ENCODE peak calls at places on chromosomes 5 and 9, in eight cellular contexts. N, O, P, I, D, B, K and M are unnamed samples.

GRCh38 chr9:129836342-129837007 is 1.2 kb downstream of the USP20 start:
- DNase-seq in K (no peak), D (no peak), P (no peak), N (peak; percentile 34), I (no peak), B (no peak), O (no peak), M (no peak)

GRCh38 chr9:68470634-68471033 is 70.0 kb downstream of the TMEM252 start:
- DNase-seq in O (no peak), P (no peak), N (no peak), D (no peak), B (no peak), I (no peak), K (no peak), M (no peak)

GRCh38 chr9:116656535-116656934 is 30.6 kb upstream of the TRIM32 start:
- DNase-seq in I (no peak), P (no peak), K (no peak), O (peak; percentile 80), B (no peak), D (no peak), N (no peak), M (no peak)

GRCh38 chr5:1730487-1730847 is 69.2 kb downstream of the MRPL36 start:
- DNase-seq in D (no peak), I (no peak), O (no peak), P (no peak), N (no peak), B (no peak), K (no peak), M (no peak)

GRCh38 chr9:121997791-121998190 is 95.3 kb downstream of the TTLL11 start:
- DNase-seq in I (peak; percentile 23), P (no peak), B (peak; percentile 61), O (no peak), N (no peak), D (no peak), K (no peak), M (no peak)

GRCh38 chr5:138754699-138755057 is 1.5 kb downstream of the CTNNA1 start:
- DNase-seq in D (no peak), N (no peak), P (no peak), I (no peak), O (no peak), K (peak; percentile 77), B (no peak), M (no peak)

GRCh38 chr9:109974143-109974917 is 194.3 kb downstream of the PALM2AKAP2 start:
- DNase-seq in K (no peak), N (no peak), I (no peak), B (no peak), D (no peak), O (no peak), P (no peak), M (peak; percentile 46)

GRCh38 chr9:108933231-108933630 is 693 bp downstream of the ELP1 start:
- DNase-seq in N (no peak), I (peak; percentile 20), P (no peak), B (peak; percentile 12), O (no peak), K (peak; percentile 29), D (no peak), M (no peak)

GRCh38 chr5:141994737-141995136 is 18.1 kb downstream of the GNPDA1 start:
- DNase-seq in N (no peak), B (no peak), I (no peak), D (no peak), K (no peak), P (no peak), O (no peak), M (no peak)

GRCh38 chr5:32605766-32606152 is 20.4 kb downstream of the SUB1 start:
- DNase-seq in P (no peak), O (no peak), D (no peak), I (no peak), N (no peak), K (no peak), B (no peak), M (no peak)

GRCh38 chr5:113806823-113807222 is 293.3 kb downstream of the YTHDC2 start:
- DNase-seq in O (no peak), K (peak; percentile 2), B (peak; percentile 22), N (no peak), D (no peak), P (no peak), I (no peak), M (no peak)

GRCh38 chr5:169647566-169647965 is 10.5 kb downstream of the DOCK2 start:
- DNase-seq in O (no peak), D (no peak), I (no peak), K (peak; percentile 15), B (no peak), N (no peak), P (no peak), M (no peak)

GRCh38 chr5:153523196-153523595 is 32.7 kb downstream of the GRIA1 start:
- DNase-seq in O (no peak), N (no peak), I (peak; percentile 81), D (no peak), P (no peak), B (peak; percentile 18), K (peak; percentile 32), M (no peak)

GRCh38 chr5:43589310-43589709 is 13.7 kb upstream of the NNT start:
- DNase-seq in D (no peak), I (no peak), P (no peak), K (no peak), N (no peak), B (no peak), O (no peak), M (no peak)

GRCh38 chr5:7856855-7857254 is 5.9 kb upstream of the CFAP90 start:
- DNase-seq in K (no peak), I (no peak), P (no peak), N (no peak), D (peak; percentile 32), B (peak; percentile 64), O (peak; percentile 65), M (no peak)

GRCh38 chr5:142248853-142249462 is 75.9 kb downstream of the SPRY4 start:
- DNase-seq in D (no peak), O (no peak), K (no peak), N (no peak), P (no peak), I (peak; percentile 62), B (no peak), M (no peak)

GRCh38 chr9:127520941-127521918 is 69.9 kb downstream of the LRSAM1 start:
- DNase-seq in P (no peak), O (no peak), B (peak; percentile 89), D (no peak), I (peak; percentile 79), K (peak; percentile 94), N (no peak), M (no peak)

GRCh38 chr5:122163151-122164069 is 34.1 kb downstream of the ZNF474 start:
- DNase-seq in N (no peak), D (no peak), B (peak; percentile 86), O (no peak), K (peak; percentile 85), P (no peak), I (peak; percentile 89), M (no peak)

GRCh38 chr5:147539053-147539452 is 29.2 kb upstream of the DPYSL3 start:
- DNase-seq in N (no peak), P (no peak), D (no peak), O (no peak), B (peak; percentile 43), I (peak; percentile 42), K (peak; percentile 79), M (no peak)

GRCh38 chr5:112348387-112348786 is 70.7 kb downstream of the EPB41L4A start:
- DNase-seq in D (no peak), O (no peak), I (no peak), B (no peak), P (no peak), K (no peak), N (no peak), M (no peak)

GRCh38 chr9:38432922-38433510 is 8.8 kb upstream of the IGFBPL1 start:
- DNase-seq in N (no peak), D (no peak), O (peak; percentile 54), K (peak; percentile 18), B (peak; percentile 64), P (no peak), I (peak; percentile 25), M (no peak)